ENCODE peak calls at places on chromosomes 1 and 21, in four cellular contexts. R is endothelial cell of umbilical vein, C is tibial nerve, L is uterus. T is an unnamed sample. For H3K4me1, the result is how much of the 10 kb centered on the place peaks cover.

GRCh38 chr1:233651563-233652233 is 37.8 kb downstream of the KCNK1 start:
- DNase-seq in R (no peak), C (no peak), L (no peak), T (no peak)

GRCh38 chr1:156794506-156795373 is 21.9 kb downstream of the SH2D2A start:
- DNase-seq in L (no peak), R (no peak), C (no peak), T (no peak)

GRCh38 chr1:60874703-60875102 is 207.7 kb upstream of the NFIA start:
- DNase-seq in R (peak), C (no peak), L (no peak), T (no peak)

GRCh38 chr21:15421947-15422346 is 307.8 kb upstream of the USP25 start:
- DNase-seq in R (no peak), L (no peak), C (no peak), T (no peak)

GRCh38 chr1:183241446-183241845 is 55.4 kb downstream of the LAMC2 start:
- DNase-seq in R (no peak), C (no peak), L (no peak), T (no peak)

GRCh38 chr1:233242827-233243483 is 52.6 kb downstream of the PCNX2 start:
- DNase-seq in L (no peak), C (no peak), R (peak), T (no peak)

GRCh38 chr1:209585197-209585596 is 1.7 kb downstream of the CAMK1G start:
- DNase-seq in R (no peak), C (no peak), L (no peak), T (no peak)

GRCh38 chr1:227775841-227776240 is 39.6 kb upstream of the PRSS38 start:
- DNase-seq in R (no peak), C (no peak), L (no peak), T (no peak)

GRCh38 chr1:43622901-43623780 is 26.8 kb upstream of the KDM4A start:
- DNase-seq in C (no peak), R (no peak), L (no peak), T (peak)

GRCh38 chr1:97186381-97186780 is 464.8 kb downstream of the PTBP2 start:
- DNase-seq in R (peak), C (no peak), L (no peak), T (no peak)

GRCh38 chr1:46580140-46580903 is 23.7 kb downstream of the MKNK1 start:
- DNase-seq in L (no peak), R (no peak), C (no peak), T (no peak)

GRCh38 chr21:34807881-34808568 is 139.2 kb downstream of the CLIC6 start:
- DNase-seq in R (peak), L (peak), C (no peak), T (no peak)

GRCh38 chr1:151991663-151992344 is 1.9 kb downstream of the S100A10 start:
- DNase-seq in L (no peak), R (peak), C (no peak), T (no peak)

GRCh38 chr1:226678701-226679100 is 60.4 kb downstream of the ITPKB start:
- DNase-seq in C (no peak), R (no peak), L (no peak), T (no peak)

GRCh38 chr1:218823291-218823900 is 350.3 kb upstream of the LYPLAL1 start:
- DNase-seq in R (no peak), L (no peak), C (no peak), T (no peak)

GRCh38 chr1:6688001-6688400 is 13.6 kb downstream of the DNAJC11 start:
- DNase-seq in R (peak), L (no peak), C (no peak), T (no peak)

GRCh38 chr1:84603941-84604830 is 29.9 kb upstream of the CTBS start:
- DNase-seq in L (peak), C (no peak), R (peak), T (no peak)

GRCh38 chr1:33055210-33055991 is 18.7 kb upstream of the AK2 start:
- DNase-seq in R (peak), L (peak), C (peak), T (peak)

GRCh38 chr1:221169447-221169889 is 290.2 kb downstream of the HLX start:
- DNase-seq in L (no peak), R (peak), C (no peak), T (no peak)

GRCh38 chr1:21966247-21967000 is 10.4 kb upstream of the CELA3B start:
- DNase-seq in L (no peak), C (no peak), R (no peak), T (no peak)

GRCh38 chr1:59601032-59601431 is 213.7 kb upstream of the HOOK1 start:
- DNase-seq in R (no peak), C (no peak), L (no peak), T (no peak)

GRCh38 chr1:243475966-243476365 is 220.1 kb downstream of the SDCCAG8 start:
- DNase-seq in C (no peak), L (no peak), R (no peak), T (no peak)

GRCh38 chr21:26845066-26845749 is at the start of gene ADAMTS1:
- DNase-seq in C (peak), R (peak), L (peak), T (peak)

GRCh38 chr1:244150071-244150470 is 99.0 kb downstream of the ZBTB18 start:
- DNase-seq in R (peak), L (no peak), C (no peak), T (no peak)

GRCh38 chr21:18772404-18772803 is 368.8 kb upstream of the TMPRSS15 start:
- DNase-seq in L (no peak), R (peak), C (no peak), T (no peak)

GRCh38 chr21:27400045-27400444 is 433.2 kb upstream of the ADAMTS5 start:
- DNase-seq in C (no peak), L (no peak), R (no peak), T (no peak)

GRCh38 chr21:42215942-42216725 is 2.8 kb upstream of the ABCG1 start:
- DNase-seq in L (no peak), R (no peak), C (no peak), T (no peak)

GRCh38 chr1:231919900-231920299 is 293.3 kb downstream of the DISC1 start:
- DNase-seq in C (no peak), L (no peak), R (no peak), T (no peak)

GRCh38 chr1:17466359-17466758 is 26.9 kb upstream of the RCC2 start:
- DNase-seq in R (no peak), L (no peak), C (no peak), T (no peak)

GRCh38 chr1:167447521-167448136 is 70.7 kb downstream of the CD247 start:
- DNase-seq in R (no peak), L (no peak), C (no peak), T (peak)

GRCh38 chr1:217539510-217539909 is 91.4 kb downstream of the GPATCH2 start:
- DNase-seq in R (no peak), C (no peak), L (no peak), T (no peak)

GRCh38 chr21:45373991-45374816 is 30.8 kb upstream of the COL18A1 start:
- DNase-seq in L (no peak), C (no peak), R (no peak), T (no peak)

DNA sequence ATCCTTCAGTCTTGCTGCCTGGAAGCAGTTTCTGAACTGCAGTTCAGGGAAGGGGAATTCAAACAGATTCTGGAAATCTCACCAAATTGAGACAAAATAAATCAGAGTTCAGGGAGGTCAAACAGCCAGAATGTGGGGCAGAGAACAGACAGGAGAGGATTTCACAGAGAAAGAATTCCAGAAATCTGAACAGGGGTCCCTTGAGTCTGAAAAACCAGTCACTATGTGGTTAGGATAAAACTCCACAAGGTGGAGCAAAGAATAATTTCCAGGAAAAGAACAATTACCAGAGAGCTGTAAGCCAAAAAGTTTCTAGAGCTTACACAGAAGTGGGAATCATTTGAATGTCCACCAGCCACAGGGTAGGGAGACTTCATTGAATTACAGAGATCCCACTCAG is 84.7 kb downstream of the URB2 start:
- DNase-seq in C (no peak), R (no peak), L (no peak), T (no peak)
- H3K4me1 ChIP-seq in C (under half), R (under half), L (under half), T (under half)

GRCh38 chr1:41242645-41243171 is 602 bp upstream of the SCMH1 start:
- DNase-seq in R (peak), C (no peak), L (peak), T (no peak)

GRCh38 chr1:41241748-41242644 is at the start of gene SCMH1:
- DNase-seq in C (peak), L (peak), R (peak), T (peak)

GRCh38 chr1:41238311-41239094 is 3.6 kb downstream of the SCMH1 start:
- DNase-seq in C (no peak), R (peak), L (no peak), T (no peak)

GRCh38 chr1:41240806-41241747 is 1.0 kb downstream of the SCMH1 start:
- DNase-seq in R (peak), C (peak), L (peak), T (peak)

DNA sequence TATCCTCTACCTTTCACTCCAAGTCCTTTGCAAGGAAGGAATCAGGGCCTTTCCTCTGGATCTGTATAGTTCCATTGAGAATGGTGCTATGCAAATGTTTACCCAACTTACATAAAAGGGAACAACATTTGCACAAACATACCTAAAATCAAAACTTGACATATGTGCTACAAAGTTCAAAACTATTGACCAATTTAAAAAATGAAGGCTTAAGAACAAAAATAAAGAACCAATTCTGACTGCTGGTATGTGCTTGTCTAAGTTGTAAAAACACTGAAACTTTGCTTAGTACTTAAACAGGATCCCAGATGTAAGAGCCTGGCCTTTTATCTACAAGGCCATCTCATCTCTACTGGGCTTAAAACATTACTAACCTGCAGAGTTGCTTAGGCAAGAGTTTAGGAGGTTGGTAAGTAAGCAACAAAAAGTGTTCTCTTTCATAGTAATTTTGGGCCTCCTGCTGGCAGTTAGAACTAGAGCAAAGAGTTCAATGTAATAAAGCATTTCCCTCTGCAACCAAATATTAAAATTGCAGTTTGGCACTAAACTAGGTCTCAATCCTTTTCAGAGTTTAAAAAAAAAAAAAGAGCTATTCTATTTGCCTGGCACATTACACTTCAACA is 2.0 kb downstream of the SCMH1 start:
- DNase-seq in L (peak), R (peak), C (peak), T (no peak)
- H3K4me1 ChIP-seq in L (under half), R (under half), C (under half), T (under half)

DNA sequence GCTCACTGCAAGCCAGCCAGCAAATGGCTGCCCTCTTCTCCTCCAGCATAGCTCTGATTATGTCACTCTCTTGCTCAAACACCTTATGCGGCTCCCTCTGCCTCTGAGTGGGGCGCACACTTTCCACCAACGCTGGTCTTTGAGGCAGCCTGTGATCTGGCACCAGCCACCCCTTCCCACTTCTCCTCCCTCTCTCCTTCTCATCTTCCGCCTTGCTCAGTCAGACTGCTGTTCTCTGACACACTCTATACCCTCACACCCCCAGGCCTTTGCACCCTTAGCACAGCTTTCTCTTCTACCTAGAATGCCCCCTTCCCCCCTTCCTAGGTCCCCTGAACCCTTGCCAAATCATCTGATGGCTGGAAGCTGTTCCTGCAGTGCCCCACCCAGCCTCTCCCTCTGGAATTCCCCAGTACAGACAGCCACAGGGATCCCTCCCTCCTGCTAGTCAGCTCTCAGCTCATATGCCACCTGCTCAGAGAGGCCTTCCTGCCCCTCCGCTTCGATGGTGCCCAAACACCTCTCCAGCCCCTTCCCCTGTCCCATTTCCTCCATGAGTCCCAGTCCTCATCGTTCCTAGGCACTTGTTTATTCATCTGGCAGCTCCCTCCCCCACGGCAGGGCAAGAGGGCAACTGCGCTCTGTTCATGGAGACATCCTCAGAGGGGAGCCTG is 21.8 kb upstream of the PEF1 start:
- DNase-seq in R (no peak), L (no peak), C (peak), T (peak)
- H3K4me1 ChIP-seq in R (under half), L (under half), C (under half), T (under half)

GRCh38 chr1:31859044-31859443 is 43.2 kb upstream of the SPOCD1 start:
- DNase-seq in R (no peak), L (no peak), C (no peak), T (no peak)

GRCh38 chr1:31855038-31855845 is 39.4 kb upstream of the SPOCD1 start:
- DNase-seq in C (no peak), L (no peak), R (no peak), T (no peak)

GRCh38 chr1:31859719-31860118 is 43.9 kb upstream of the SPOCD1 start:
- DNase-seq in C (no peak), R (no peak), L (no peak), T (no peak)

GRCh38 chr1:31857863-31858262 is 42.0 kb upstream of the SPOCD1 start:
- DNase-seq in R (no peak), L (no peak), C (no peak), T (no peak)

DNA sequence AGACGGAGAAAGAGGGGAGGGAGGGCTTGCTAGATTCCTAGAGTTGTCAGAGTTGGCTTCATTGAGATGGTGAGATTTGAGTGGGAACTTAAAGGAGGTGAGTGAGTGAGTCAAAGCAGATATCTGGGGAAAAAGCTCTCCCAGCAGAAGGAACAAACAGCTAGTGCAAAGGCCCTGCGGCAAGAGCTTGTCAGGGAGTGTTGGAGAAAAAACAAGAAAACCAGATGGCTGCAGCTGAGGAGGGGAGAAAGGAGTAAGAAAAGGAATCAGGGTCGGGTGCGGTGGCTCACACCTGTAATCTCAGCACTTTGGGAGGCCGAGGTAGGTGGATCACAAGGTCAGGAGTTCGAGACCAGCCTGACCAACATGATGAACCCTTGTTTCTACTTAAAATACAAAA is 40.3 kb upstream of the SPOCD1 start:
- DNase-seq in L (no peak), C (no peak), R (no peak), T (no peak)
- H3K4me1 ChIP-seq in L (under half), C (under half), R (under half), T (under half)

GRCh38 chr1:198873696-198874230 is 234.9 kb downstream of the PTPRC start:
- DNase-seq in R (no peak), L (no peak), C (no peak), T (no peak)
- H3K4me1 ChIP-seq in R (under half), L (under half), C (under half), T (under half)

DNA sequence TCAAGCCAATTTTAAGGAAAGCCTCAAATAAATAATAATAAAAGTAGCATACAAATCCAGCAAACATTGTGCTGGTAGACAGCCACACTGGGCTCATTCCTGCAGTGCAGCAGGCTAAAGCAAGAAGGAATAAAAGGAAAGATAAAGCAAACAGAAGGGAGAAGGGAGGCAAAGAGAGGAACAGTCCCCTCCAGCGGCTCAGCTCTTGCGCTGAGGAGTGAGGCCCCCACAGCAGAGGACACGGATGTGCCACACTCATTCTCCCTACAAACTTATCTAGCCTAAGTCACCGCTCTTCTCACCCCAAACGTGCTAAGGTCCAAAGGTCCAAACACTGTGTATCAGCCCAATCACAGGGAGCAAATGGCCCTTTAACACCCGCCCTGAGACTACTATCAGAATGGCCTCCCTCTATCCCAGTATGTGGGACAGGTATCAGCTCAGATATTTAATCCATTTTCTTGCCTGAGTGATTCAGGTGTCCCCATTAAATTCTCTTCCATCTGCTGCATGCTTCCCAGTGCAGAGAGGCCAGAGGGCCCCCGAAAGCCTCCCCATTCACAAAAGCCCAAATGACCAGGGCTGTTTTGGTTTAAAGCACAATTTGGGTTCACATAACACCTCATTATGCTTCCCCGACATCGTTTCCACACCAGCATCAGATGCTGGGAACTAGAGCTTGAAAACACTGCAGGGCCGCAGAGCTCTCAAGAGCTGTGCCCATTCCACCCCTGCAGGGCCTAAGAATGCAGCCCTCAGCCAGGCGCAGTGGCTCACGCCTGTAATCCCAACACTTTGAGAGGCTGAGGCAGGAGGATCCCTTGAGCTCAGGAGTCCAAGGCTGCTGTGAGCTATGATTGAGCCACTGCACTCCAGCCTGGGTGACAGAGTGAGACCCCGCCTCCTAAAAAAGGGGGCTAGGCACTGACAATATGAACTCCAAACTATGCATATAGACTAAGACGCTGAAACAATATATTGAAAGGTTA is 17.8 kb downstream of the CAPZB start:
- DNase-seq in C (no peak), L (no peak), R (no peak), T (no peak)
- H3K4me1 ChIP-seq in C (half or more), L (under half), R (under half), T (half or more)